ENCODE peak calls at places on chromosomes 16 and 17, in seven cellular contexts. Q, J, Z, I, X, B and V are unnamed samples.
A peak's percentile ranks its signal among the peaks of the same experiment; 100 is the strongest.

GRCh38 chr16:27452569-27453475 is 50.8 kb downstream of the IL21R start:
- DNase-seq in Q (no peak), J (no peak), Z (no peak), I (no peak), X (peak; percentile 25), B (no peak), V (no peak)

GRCh38 chr17:17073627-17074521 is 31.6 kb downstream of the MPRIP start:
- DNase-seq in Q (no peak), J (no peak), Z (no peak), I (no peak), X (no peak), B (no peak), V (no peak)

GRCh38 chr16:85253127-85253941 is 141.1 kb upstream of the CIBAR2 start:
- DNase-seq in Q (peak; percentile 76), J (no peak), Z (peak; percentile 93), I (peak; percentile 95), X (no peak), B (peak; percentile 31), V (peak; percentile 57)

GRCh38 chr16:58036943-58037342 is 11.4 kb downstream of the MMP15 start:
- DNase-seq in Q (no peak), J (no peak), Z (peak; percentile 10), I (no peak), X (no peak), B (no peak), V (no peak)

GRCh38 chr16:4529085-4530060 is 9.2 kb downstream of the CDIP1 start:
- DNase-seq in Q (no peak), J (no peak), Z (no peak), I (peak; percentile 76), X (peak; percentile 23), B (no peak), V (no peak)

GRCh38 chr17:80881321-80881720 is 110.3 kb upstream of the CHMP6 start:
- DNase-seq in Q (no peak), J (no peak), Z (no peak), I (no peak), X (no peak), B (no peak), V (no peak)

GRCh38 chr17:880074-880870 is 98.1 kb downstream of the MRM3 start:
- DNase-seq in Q (no peak), J (no peak), Z (no peak), I (no peak), X (no peak), B (no peak), V (no peak)

GRCh38 chr17:35694906-35695305 is 36.5 kb upstream of the RASL10B start:
- DNase-seq in Q (no peak), J (no peak), Z (no peak), I (no peak), X (no peak), B (no peak), V (no peak)

GRCh38 chr17:81909966-81910839 is 996 bp downstream of the PCYT2 start:
- DNase-seq in Q (peak; percentile 69), J (no peak), Z (peak; percentile 66), I (no peak), X (no peak), B (peak; percentile 97), V (peak; percentile 60)

GRCh38 chr16:88452485-88453216 is 429 bp upstream of the ZFPM1 start:
- DNase-seq in Q (peak; percentile 99), J (peak; percentile 92), Z (peak; percentile 98), I (peak; percentile 99), X (peak; percentile 67), B (peak; percentile 92), V (peak; percentile 99)

GRCh38 chr16:88454315-88455057 is 1.4 kb downstream of the ZFPM1 start:
- DNase-seq in Q (no peak), J (no peak), Z (peak; percentile 72), I (peak; percentile 61), X (no peak), B (no peak), V (peak; percentile 68)

GRCh38 chr16:88453217-88453531 is at the start of gene ZFPM1:
- DNase-seq in Q (no peak), J (no peak), Z (no peak), I (no peak), X (no peak), B (no peak), V (no peak)

GRCh38 chr16:88451586-88452484 is 1.2 kb upstream of the ZFPM1 start:
- DNase-seq in Q (peak; percentile 72), J (peak; percentile 36), Z (no peak), I (no peak), X (no peak), B (peak; percentile 24), V (no peak)

GRCh38 chr16:88453621-88454314 is 688 bp downstream of the ZFPM1 start:
- DNase-seq in Q (peak; percentile 43), J (no peak), Z (peak; percentile 65), I (no peak), X (no peak), B (no peak), V (no peak)
- TF ChIP-seq JUND in Q (no peak), J (no peak), Z (no peak), I (no peak), X (no peak), B (no peak), V (no peak)

GRCh38 chr17:42677921-42678781 is 1.4 kb upstream of the PLEKHH3 start:
- DNase-seq in Q (peak; percentile 96), J (peak; percentile 96), Z (peak; percentile 90), I (peak; percentile 92), X (no peak), B (peak; percentile 98), V (peak; percentile 98)

GRCh38 chr17:42679001-42679491 is 2.3 kb upstream of the PLEKHH3 start:
- DNase-seq in Q (peak; percentile 59), J (no peak), Z (no peak), I (no peak), X (no peak), B (peak; percentile 66), V (peak; percentile 50)

GRCh38 chr17:42681976-42682375 is 333 bp upstream of the CCR10 start:
- DNase-seq in Q (no peak), J (no peak), Z (no peak), I (no peak), X (no peak), B (no peak), V (no peak)

GRCh38 chr17:42680331-42680808 is 1.3 kb downstream of the CCR10 start:
- DNase-seq in Q (peak; percentile 87), J (no peak), Z (no peak), I (no peak), X (no peak), B (no peak), V (no peak)

DNA sequence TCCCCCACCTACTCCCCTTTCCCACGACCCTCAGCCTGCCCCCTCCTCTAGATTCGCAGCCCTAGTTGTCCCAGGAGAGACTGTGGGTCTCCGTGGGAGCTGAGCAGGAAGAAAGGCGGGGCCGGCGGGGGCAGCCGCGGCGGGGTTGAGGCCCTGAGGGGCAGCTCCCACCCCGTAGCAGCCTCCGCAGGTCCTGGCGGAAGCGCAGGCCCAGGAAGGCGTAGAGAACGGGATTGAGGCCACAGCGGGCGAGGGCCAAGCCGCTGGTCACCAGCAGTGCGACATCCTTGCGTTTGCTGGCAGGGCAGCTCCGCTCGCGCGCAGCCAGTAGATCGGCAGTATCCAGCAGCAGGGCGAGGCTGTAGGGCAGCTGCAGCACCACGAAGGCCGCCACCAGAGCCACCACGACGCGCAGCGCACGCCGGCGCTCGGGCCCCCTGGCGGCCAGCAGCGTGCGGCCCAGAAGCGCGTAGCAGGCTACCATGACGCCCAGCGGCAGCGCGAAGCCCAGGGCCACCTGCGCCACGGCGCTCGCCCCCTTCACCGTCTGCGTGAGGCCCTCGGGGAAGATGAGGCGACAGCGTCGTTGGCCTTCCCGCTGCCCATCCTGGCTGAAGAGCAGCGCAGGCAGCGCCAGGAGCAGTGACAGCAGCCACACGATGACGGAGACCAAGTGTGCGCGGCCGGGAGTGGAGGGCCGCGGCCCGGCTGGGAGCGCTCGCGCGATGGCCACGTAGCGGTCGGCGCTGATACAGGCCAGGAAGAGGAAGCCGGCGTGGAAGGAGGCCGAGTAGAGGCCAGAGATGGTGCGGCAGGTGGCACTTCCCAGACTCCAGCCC is 1.9 kb downstream of the CCR10 start:
- DNase-seq in Q (peak; percentile 76), J (no peak), Z (peak; percentile 86), I (peak; percentile 91), X (no peak), B (no peak), V (peak; percentile 90)
- TF ChIP-seq JUND in Q (peak; percentile 3), J (no peak), Z (no peak), I (no peak), X (no peak), B (no peak), V (no peak)

GRCh38 chr17:50867856-50868438 is 1.8 kb upstream of the TOB1 start:
- DNase-seq in Q (no peak), J (no peak), Z (no peak), I (no peak), X (no peak), B (no peak), V (no peak)

GRCh38 chr17:50871898-50872297 is 5.7 kb upstream of the TOB1 start:
- DNase-seq in Q (no peak), J (no peak), Z (peak; percentile 36), I (no peak), X (no peak), B (no peak), V (no peak)

GRCh38 chr17:50868594-50868993 is 2.4 kb upstream of the TOB1 start:
- DNase-seq in Q (no peak), J (no peak), Z (no peak), I (no peak), X (no peak), B (no peak), V (no peak)

GRCh38 chr17:50872710-50873424 is 6.7 kb upstream of the TOB1 start:
- DNase-seq in Q (no peak), J (no peak), Z (no peak), I (no peak), X (no peak), B (no peak), V (no peak)

DNA sequence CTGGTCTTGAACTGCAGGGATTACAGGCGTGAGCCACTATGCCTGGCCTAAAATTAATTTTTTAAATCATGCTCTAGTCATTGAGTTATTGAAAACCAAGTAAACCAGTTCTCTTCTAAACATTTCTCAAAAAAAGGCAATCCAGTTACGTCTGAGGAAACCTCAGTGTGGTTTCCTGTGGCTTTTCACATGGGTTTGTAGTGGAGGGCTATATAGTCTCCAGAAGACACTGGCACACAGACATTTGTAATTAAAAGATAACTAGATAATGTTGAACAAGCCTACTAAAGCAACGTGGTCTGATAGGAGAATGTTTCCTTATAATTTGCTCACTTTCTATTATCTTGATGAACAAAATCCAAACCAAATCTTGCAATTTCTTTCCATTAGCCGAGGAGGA is 5.2 kb upstream of the TOB1 start:
- DNase-seq in Q (no peak), J (no peak), Z (no peak), I (no peak), X (no peak), B (no peak), V (no peak)
- TF ChIP-seq JUND in Q (no peak), J (no peak), Z (no peak), I (no peak), X (no peak), B (no peak), V (no peak)

DNA sequence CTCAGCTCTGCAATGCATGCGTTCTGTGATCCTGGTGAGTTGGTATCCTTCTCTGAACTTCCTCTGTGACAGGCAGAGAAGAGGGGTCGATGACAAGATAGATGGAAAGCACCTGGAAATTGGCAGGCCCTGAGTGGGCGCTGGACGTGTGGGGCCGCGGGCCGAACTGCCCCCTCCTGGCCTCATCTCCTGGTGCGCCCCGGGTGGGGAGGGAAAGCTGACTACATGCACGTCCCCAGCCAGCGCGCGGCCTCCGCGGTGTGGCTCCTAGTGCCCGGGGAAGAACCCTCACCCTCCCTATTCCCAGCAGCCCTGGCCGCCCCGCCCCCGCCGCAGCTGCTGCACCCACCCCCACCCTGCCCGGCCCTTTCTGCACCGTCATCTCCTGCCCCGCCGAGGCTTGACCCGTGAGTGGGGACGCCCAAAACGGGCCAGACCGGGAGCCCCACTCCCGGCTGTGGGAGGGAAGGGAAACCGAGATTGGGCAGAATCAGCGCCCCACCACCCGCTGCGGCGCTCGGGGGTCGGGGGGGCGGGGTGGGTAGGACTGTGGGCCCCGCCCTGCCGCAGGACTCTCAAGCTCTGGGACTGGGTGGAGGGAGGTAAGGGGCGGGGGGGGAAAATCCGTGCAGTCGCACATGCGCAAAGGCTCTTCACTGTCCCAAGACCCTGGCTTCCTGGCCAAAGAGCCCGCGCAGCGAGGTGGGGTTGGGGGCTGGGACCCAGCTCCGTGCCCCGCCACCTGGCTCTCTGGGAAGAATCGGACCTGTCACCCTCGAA is at the start of gene NOL3:
- DNase-seq in Q (peak; percentile 87), J (no peak), Z (peak; percentile 93), I (peak; percentile 79), X (peak; percentile 58), B (peak; percentile 87), V (peak; percentile 94)
- TF ChIP-seq JUND in Q (no peak), J (no peak), Z (no peak), I (no peak), X (no peak), B (peak; percentile 30), V (no peak)